ENCODE peak calls at places on chromosome 6, in four cellular contexts. One of them, this sample, is unnamed.

GRCh38 chr6:73691512-73691911 is 4.5 kb upstream of the CD109 start:
- DNase-seq in GM12878: no peak
- DNase-seq in GM12891: no peak
- DNase-seq in H1: no peak
- DNase-seq in this sample: no peak

GRCh38 chr6:150134280-150134920 is 8.4 kb upstream of the PPP1R14C start:
- DNase-seq in H1: no peak
- DNase-seq in GM12878: no peak
- DNase-seq in GM12891: no peak
- DNase-seq in this sample: no peak

GRCh38 chr6:127343753-127344659 is 597 bp upstream of the ECHDC1 start:
- DNase-seq in H1: no peak
- DNase-seq in GM12878: no peak
- DNase-seq in GM12891: no peak
- DNase-seq in this sample: no peak

GRCh38 chr6:5457983-5458683 is 196.8 kb downstream of the FARS2 start:
- DNase-seq in GM12891: no peak
- DNase-seq in H1: no peak
- DNase-seq in GM12878: no peak
- DNase-seq in this sample: no peak

GRCh38 chr6:29947292-29947980 is 5.1 kb downstream of the HLA-A start:
- DNase-seq in GM12878: no peak
- DNase-seq in GM12891: no peak
- DNase-seq in H1: no peak
- DNase-seq in this sample: no peak

GRCh38 chr6:47103931-47104330 is 61.8 kb upstream of the ADGRF1 start:
- DNase-seq in GM12891: no peak
- DNase-seq in H1: no peak
- DNase-seq in GM12878: no peak
- DNase-seq in this sample: no peak

GRCh38 chr6:39102024-39102820 is 12.8 kb downstream of the SAYSD1 start:
- DNase-seq in H1: peak; percentile 86
- DNase-seq in GM12878: no peak
- DNase-seq in GM12891: no peak
- DNase-seq in this sample: peak; percentile 41

GRCh38 chr6:19892250-19892649 is 55.1 kb downstream of the ID4 start:
- DNase-seq in GM12891: no peak
- DNase-seq in H1: no peak
- DNase-seq in GM12878: no peak
- DNase-seq in this sample: no peak

GRCh38 chr6:106918128-106918527 is 56.4 kb downstream of the CD24 start:
- DNase-seq in GM12878: no peak
- DNase-seq in H1: no peak
- DNase-seq in GM12891: no peak
- DNase-seq in this sample: no peak

GRCh38 chr6:46510656-46511055 is 19.4 kb upstream of the RCAN2 start:
- DNase-seq in GM12891: no peak
- DNase-seq in H1: no peak
- DNase-seq in GM12878: no peak
- DNase-seq in this sample: no peak

DNA sequence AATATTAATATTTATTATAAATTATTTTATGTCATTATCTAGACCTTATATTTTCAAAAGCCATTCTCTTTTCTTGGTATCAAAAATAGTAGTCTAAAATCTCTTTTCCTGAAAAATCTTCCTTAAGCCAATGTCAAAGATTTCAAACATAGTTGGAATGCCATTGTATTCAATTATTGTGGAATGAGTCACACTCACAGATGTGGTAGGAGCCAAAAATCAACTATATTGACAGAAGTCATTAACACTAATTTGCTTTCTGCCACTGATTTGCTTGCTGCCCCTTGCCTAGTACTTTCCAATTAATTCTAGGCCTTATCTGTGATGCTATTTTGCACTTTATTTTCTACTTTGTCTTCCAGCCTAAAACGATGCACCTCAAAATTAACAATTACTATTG is 1326.3 kb upstream of the GJE1 start:
- DNase-seq in GM12878: no peak
- DNase-seq in GM12891: no peak
- DNase-seq in H1: no peak
- DNase-seq in this sample: no peak
- TF ChIP-seq POLR2AphosphoS5 in GM12878: no peak
- TF ChIP-seq POLR2AphosphoS5 in GM12891: no peak
- TF ChIP-seq POLR2AphosphoS5 in H1: no peak
- TF ChIP-seq POLR2AphosphoS5 in this sample: no peak

GRCh38 chr6:11232177-11232967 is at the start of gene NEDD9:
- DNase-seq in H1: peak; percentile 89
- DNase-seq in GM12891: peak; percentile 82
- DNase-seq in GM12878: peak; percentile 86
- DNase-seq in this sample: peak; percentile 82
- TF ChIP-seq POLR2A in H1: peak; percentile 48
- TF ChIP-seq POLR2A in GM12891: peak; percentile 93
- TF ChIP-seq POLR2A in GM12878: peak; percentile 96
- TF ChIP-seq POLR2A in this sample: peak; percentile 94

GRCh38 chr6:89371849-89372505 is 19.5 kb upstream of the UBE2J1 start:
- DNase-seq in GM12891: no peak
- DNase-seq in GM12878: no peak
- DNase-seq in H1: peak; percentile 92
- DNase-seq in this sample: no peak

GRCh38 chr6:89375902-89376301 is 23.4 kb upstream of the UBE2J1 start:
- DNase-seq in H1: no peak
- DNase-seq in GM12891: no peak
- DNase-seq in GM12878: no peak
- DNase-seq in this sample: no peak

GRCh38 chr6:89378628-89379027 is 26.1 kb upstream of the UBE2J1 start:
- DNase-seq in GM12878: no peak
- DNase-seq in GM12891: no peak
- DNase-seq in H1: no peak
- DNase-seq in this sample: no peak

GRCh38 chr6:89372506-89372901 is 20.0 kb upstream of the UBE2J1 start:
- DNase-seq in H1: no peak
- DNase-seq in GM12891: no peak
- DNase-seq in GM12878: no peak
- DNase-seq in this sample: no peak

GRCh38 chr6:89375427-89375868 is 22.9 kb upstream of the UBE2J1 start:
- DNase-seq in GM12891: no peak
- DNase-seq in H1: peak; percentile 78
- DNase-seq in GM12878: no peak
- DNase-seq in this sample: no peak
- TF ChIP-seq TAF1 in GM12891: no peak
- TF ChIP-seq TAF1 in H1: peak; percentile 40
- TF ChIP-seq TAF1 in GM12878: no peak
- TF ChIP-seq TAF1 in this sample: no peak

GRCh38 chr6:140561701-140562100 is 1187.3 kb upstream of the CITED2 start:
- DNase-seq in H1: no peak
- DNase-seq in GM12891: no peak
- DNase-seq in GM12878: no peak
- DNase-seq in this sample: no peak
- TF ChIP-seq POLR2AphosphoS5 in H1: no peak
- TF ChIP-seq POLR2AphosphoS5 in GM12891: no peak
- TF ChIP-seq POLR2AphosphoS5 in GM12878: no peak
- TF ChIP-seq POLR2AphosphoS5 in this sample: no peak

DNA sequence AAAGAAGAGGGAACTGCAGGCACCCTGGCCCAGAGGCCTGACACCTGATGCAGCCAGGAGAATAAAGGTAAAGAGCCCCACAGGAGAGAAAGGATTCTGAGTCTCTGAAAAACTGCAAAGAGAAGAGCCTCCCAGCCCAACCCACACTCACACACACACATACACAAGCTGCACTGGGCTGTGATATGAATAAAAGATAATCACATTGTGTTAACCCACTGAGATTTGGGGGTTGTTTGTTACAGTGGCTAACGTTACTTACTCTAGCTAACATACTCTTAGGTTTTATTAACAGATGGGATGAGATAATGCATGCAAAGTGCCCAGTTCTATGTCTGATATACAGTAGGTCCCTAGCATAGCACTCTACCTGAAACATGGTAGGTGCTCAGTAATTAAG is 554.4 kb downstream of the CD83 start:
- DNase-seq in GM12891: no peak
- DNase-seq in H1: no peak
- DNase-seq in GM12878: no peak
- DNase-seq in this sample: no peak
- TF ChIP-seq POLR2A in GM12891: no peak
- TF ChIP-seq POLR2A in H1: no peak
- TF ChIP-seq POLR2A in GM12878: no peak
- TF ChIP-seq POLR2A in this sample: no peak

GRCh38 chr6:105794263-105794662 is 291.9 kb upstream of the PRDM1 start:
- DNase-seq in GM12891: no peak
- DNase-seq in GM12878: no peak
- DNase-seq in H1: peak; percentile 49
- DNase-seq in this sample: no peak
- TF ChIP-seq TAF1 in GM12891: no peak
- TF ChIP-seq TAF1 in GM12878: no peak
- TF ChIP-seq TAF1 in H1: no peak
- TF ChIP-seq TAF1 in this sample: no peak

DNA sequence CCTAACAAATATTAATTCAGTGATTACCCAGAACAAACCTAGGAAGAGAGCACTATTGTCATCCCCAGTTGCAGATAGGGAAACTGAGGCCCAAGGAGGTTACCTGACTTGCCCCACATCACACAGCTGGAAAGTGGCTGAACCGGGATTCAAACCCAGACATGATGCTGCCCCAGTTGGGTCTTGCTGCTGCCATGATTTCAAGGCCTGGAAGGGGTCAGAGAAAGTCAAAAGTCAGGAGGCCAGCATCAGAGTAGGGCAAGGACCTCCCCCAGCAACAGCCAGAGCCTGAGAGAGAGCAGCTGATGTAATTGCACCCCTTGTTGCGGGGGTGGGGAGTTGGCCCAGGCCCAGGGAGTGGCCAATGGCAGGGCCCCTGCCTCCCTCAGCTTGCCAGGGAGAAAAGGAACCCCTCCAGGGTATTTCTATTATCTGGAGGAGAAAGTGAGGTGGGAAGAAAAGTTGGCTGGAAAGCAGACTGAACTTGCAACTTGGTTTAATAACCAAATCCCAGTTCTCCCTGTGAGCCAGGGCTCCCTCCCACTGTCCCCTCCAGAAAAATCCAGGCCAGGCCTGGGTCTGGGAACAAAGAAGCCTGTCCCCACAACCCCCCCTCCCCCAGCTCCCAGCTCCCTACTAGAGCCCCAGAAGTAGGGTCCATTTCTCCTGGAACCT is 83.6 kb downstream of the MRPL14 start:
- DNase-seq in GM12878: no peak
- DNase-seq in GM12891: no peak
- DNase-seq in H1: no peak
- DNase-seq in this sample: no peak
- TF ChIP-seq POLR2AphosphoS5 in GM12878: no peak
- TF ChIP-seq POLR2AphosphoS5 in GM12891: no peak
- TF ChIP-seq POLR2AphosphoS5 in H1: no peak
- TF ChIP-seq POLR2AphosphoS5 in this sample: no peak

GRCh38 chr6:14501914-14502313 is 384.3 kb downstream of the CD83 start:
- DNase-seq in GM12891: no peak
- DNase-seq in H1: no peak
- DNase-seq in GM12878: no peak
- DNase-seq in this sample: no peak

GRCh38 chr6:14501240-14501639 is 383.7 kb downstream of the CD83 start:
- DNase-seq in GM12878: no peak
- DNase-seq in GM12891: no peak
- DNase-seq in H1: no peak
- DNase-seq in this sample: no peak

GRCh38 chr6:14499309-14499708 is 381.7 kb downstream of the CD83 start:
- DNase-seq in H1: no peak
- DNase-seq in GM12891: no peak
- DNase-seq in GM12878: no peak
- DNase-seq in this sample: no peak

GRCh38 chr6:14498748-14499147 is 381.2 kb downstream of the CD83 start:
- DNase-seq in H1: no peak
- DNase-seq in GM12878: no peak
- DNase-seq in GM12891: no peak
- DNase-seq in this sample: no peak

DNA sequence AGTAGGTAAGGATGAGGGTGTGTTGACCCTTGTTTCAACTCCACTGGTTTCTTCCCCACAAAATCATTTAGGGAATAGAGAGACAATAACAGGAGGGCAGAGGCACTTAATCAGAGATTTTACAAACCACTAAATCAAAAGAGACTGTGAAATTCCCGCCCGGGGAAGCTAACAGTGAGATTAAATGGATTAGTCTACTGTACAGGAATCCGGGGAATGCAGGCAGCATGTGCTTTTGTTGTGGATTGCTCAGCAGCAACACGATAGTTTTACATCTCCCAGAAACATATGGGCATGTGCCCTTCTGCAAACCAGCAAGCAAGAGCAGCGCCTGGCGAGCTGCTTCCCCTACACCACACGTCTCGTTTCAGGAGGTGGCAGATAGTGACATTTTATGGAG is 382.2 kb downstream of the CD83 start:
- DNase-seq in H1: no peak
- DNase-seq in GM12891: no peak
- DNase-seq in GM12878: no peak
- DNase-seq in this sample: no peak
- TF ChIP-seq POLR2A in H1: no peak
- TF ChIP-seq POLR2A in GM12891: no peak
- TF ChIP-seq POLR2A in GM12878: no peak
- TF ChIP-seq POLR2A in this sample: no peak

DNA sequence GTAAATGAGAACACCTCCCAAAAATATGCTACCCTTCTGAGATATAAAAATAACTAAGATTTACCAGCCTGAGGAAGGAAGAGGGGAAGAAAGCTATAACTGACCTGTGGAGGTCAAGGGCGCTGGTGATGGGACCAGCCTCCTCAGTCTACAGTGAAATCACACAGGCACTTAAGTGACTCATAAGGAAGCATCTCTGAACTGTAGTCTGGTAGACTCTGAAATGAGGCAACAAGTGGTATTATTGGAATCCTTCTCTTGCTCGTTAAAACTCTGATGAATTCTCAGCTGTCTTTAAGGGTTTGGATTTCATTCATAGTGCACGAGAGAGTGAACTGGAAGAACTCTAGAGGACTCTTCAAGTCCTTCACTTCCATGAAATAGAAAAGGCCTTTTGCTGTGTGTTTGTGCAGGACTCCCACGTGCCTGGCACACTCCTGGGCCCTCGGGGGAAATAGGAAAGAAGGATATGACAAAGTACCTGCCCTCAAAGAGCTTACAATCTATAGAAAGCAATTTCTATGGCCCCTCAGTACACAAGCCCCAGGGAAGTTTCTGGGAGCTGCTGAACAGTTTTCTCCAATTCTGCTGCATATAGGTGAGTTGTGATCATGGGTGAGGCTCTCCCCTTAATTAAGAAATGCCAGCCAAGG is 231.8 kb upstream of the RREB1 start:
- DNase-seq in GM12878: no peak
- DNase-seq in H1: no peak
- DNase-seq in GM12891: no peak
- DNase-seq in this sample: no peak
- TF ChIP-seq TAF1 in GM12878: no peak
- TF ChIP-seq TAF1 in H1: no peak
- TF ChIP-seq TAF1 in GM12891: no peak
- TF ChIP-seq TAF1 in this sample: no peak

GRCh38 chr6:31900917-31901414 is 920 bp downstream of the ZBTB12 start:
- DNase-seq in GM12878: no peak
- DNase-seq in H1: peak; percentile 70
- DNase-seq in GM12891: no peak
- DNase-seq in this sample: no peak
- TF ChIP-seq POLR2AphosphoS5 in GM12878: no peak
- TF ChIP-seq POLR2AphosphoS5 in H1: no peak
- TF ChIP-seq POLR2AphosphoS5 in GM12891: no peak
- TF ChIP-seq POLR2AphosphoS5 in this sample: no peak